ENCODE peak calls at places on chromosomes 2 and 18, in nine cellular contexts. C, O, I, W, V, D, E, L and Z are unnamed samples.

GRCh38 chr2:98654702-98655488 is 46.5 kb downstream of the UNC50 start:
- DNase-seq in C (no peak), O (no peak), I (no peak), W (no peak), V (peak; percentile 38), D (no peak), E (no peak), L (no peak), Z (no peak)

GRCh38 chr2:241033994-241034393 is 35.6 kb downstream of the SNED1 start:
- DNase-seq in C (no peak), O (no peak), I (no peak), W (no peak), V (no peak), D (no peak), E (no peak), L (no peak), Z (no peak)

GRCh38 chr2:26647981-26648380 is 6.8 kb upstream of the CIB4 start:
- DNase-seq in C (no peak), O (no peak), I (no peak), W (no peak), V (no peak), D (no peak), E (no peak), L (peak; percentile 21), Z (no peak)

GRCh38 chr2:173990970-173991819 is 26.0 kb upstream of the SP3 start:
- DNase-seq in C (peak; percentile 71), O (no peak), I (no peak), W (no peak), V (no peak), D (no peak), E (no peak), L (peak; percentile 90), Z (no peak)

GRCh38 chr2:85755122-85756027 is 1.6 kb downstream of the ATOH8 start:
- DNase-seq in C (peak; percentile 66), O (no peak), I (no peak), W (no peak), V (peak; percentile 13), D (no peak), E (no peak), L (no peak), Z (no peak)

GRCh38 chr18:36697905-36698304 is 130.9 kb downstream of the TPGS2 start:
- DNase-seq in C (peak; percentile 84), O (no peak), I (no peak), W (no peak), V (no peak), D (no peak), E (no peak), L (no peak), Z (no peak)

GRCh38 chr2:146246017-146246733 is 1598.7 kb upstream of the ACVR2A start:
- DNase-seq in C (no peak), O (no peak), I (no peak), W (no peak), V (no peak), D (no peak), E (no peak), L (no peak), Z (no peak)

GRCh38 chr2:205352593-205352992 is 329.7 kb upstream of the NRP2 start:
- DNase-seq in C (peak; percentile 52), O (no peak), I (no peak), W (no peak), V (no peak), D (no peak), E (no peak), L (no peak), Z (no peak)

GRCh38 chr2:24831216-24831615 is 38.0 kb downstream of the CENPO start:
- DNase-seq in C (no peak), O (no peak), I (no peak), W (no peak), V (no peak), D (no peak), E (no peak), L (peak; percentile 36), Z (no peak)

GRCh38 chr18:48810805-48811204 is 140.0 kb downstream of the SMAD7 start:
- DNase-seq in C (no peak), O (no peak), I (no peak), W (no peak), V (no peak), D (no peak), E (no peak), L (no peak), Z (no peak)

GRCh38 chr18:52054301-52054700 is 285.7 kb upstream of the DCC start:
- DNase-seq in C (no peak), O (no peak), I (no peak), W (no peak), V (no peak), D (no peak), E (no peak), L (no peak), Z (no peak)

GRCh38 chr2:98903767-98904485 is 32.1 kb downstream of the CRACDL start:
- DNase-seq in C (no peak), O (no peak), I (no peak), W (no peak), V (no peak), D (peak; percentile 33), E (no peak), L (no peak), Z (no peak)

GRCh38 chr2:460861-461260 is 173.0 kb upstream of the ALKAL2 start:
- DNase-seq in C (no peak), O (no peak), I (no peak), W (no peak), V (peak; percentile 40), D (no peak), E (peak; percentile 65), L (no peak), Z (no peak)

GRCh38 chr2:227890495-227891079 is 19.2 kb downstream of the DAW1 start:
- DNase-seq in C (peak; percentile 35), O (no peak), I (peak; percentile 23), W (peak; percentile 32), V (no peak), D (peak; percentile 82), E (no peak), L (no peak), Z (peak; percentile 60)

GRCh38 chr2:128438586-128438985 is 119.9 kb upstream of the HS6ST1 start:
- DNase-seq in C (no peak), O (no peak), I (no peak), W (no peak), V (no peak), D (no peak), E (no peak), L (peak; percentile 60), Z (no peak)

GRCh38 chr2:127463155-127463991 is 45.1 kb downstream of the PROC start:
- DNase-seq in C (no peak), O (no peak), I (no peak), W (no peak), V (no peak), D (peak; percentile 77), E (no peak), L (no peak), Z (no peak)

GRCh38 chr18:45370190-45371010 is 244.9 kb upstream of the SLC14A2 start:
- DNase-seq in C (peak; percentile 47), O (no peak), I (no peak), W (no peak), V (no peak), D (peak; percentile 5), E (no peak), L (no peak), Z (no peak)

GRCh38 chr18:59690216-59691045 is 6.8 kb downstream of the CCBE1 start:
- DNase-seq in C (no peak), O (no peak), I (peak; percentile 50), W (no peak), V (no peak), D (peak; percentile 62), E (no peak), L (no peak), Z (no peak)

GRCh38 chr18:22547807-22548561 is 130.3 kb upstream of the CTAGE1 start:
- DNase-seq in C (peak; percentile 45), O (no peak), I (no peak), W (peak; percentile 39), V (no peak), D (no peak), E (no peak), L (no peak), Z (peak; percentile 68)

GRCh38 chr18:62617793-62618591 is 95.2 kb downstream of the ZCCHC2 start:
- DNase-seq in C (no peak), O (no peak), I (no peak), W (no peak), V (no peak), D (no peak), E (no peak), L (no peak), Z (no peak)

GRCh38 chr2:99597616-99598015 is 107.8 kb upstream of the REV1 start:
- DNase-seq in C (peak; percentile 76), O (no peak), I (no peak), W (no peak), V (no peak), D (no peak), E (no peak), L (no peak), Z (no peak)

GRCh38 chr2:71000780-71001591 is 6.3 kb upstream of the TEX261 start:
- DNase-seq in C (peak; percentile 88), O (peak; percentile 81), I (peak; percentile 58), W (peak; percentile 86), V (peak; percentile 85), D (peak; percentile 76), E (peak; percentile 89), L (no peak), Z (peak; percentile 75)

GRCh38 chr2:52395912-52396311 is 1364.0 kb upstream of the NRXN1 start:
- DNase-seq in C (no peak), O (no peak), I (no peak), W (no peak), V (no peak), D (no peak), E (no peak), L (no peak), Z (no peak)

GRCh38 chr2:209771474-209772292 is at the start of gene UNC80:
- DNase-seq in C (peak; percentile 93), O (peak; percentile 21), I (peak; percentile 58), W (peak; percentile 80), V (peak; percentile 28), D (peak; percentile 88), E (peak; percentile 38), L (no peak), Z (peak; percentile 66)

GRCh38 chr2:120509991-120510735 is 164.2 kb downstream of the INHBB start:
- DNase-seq in C (no peak), O (no peak), I (no peak), W (no peak), V (no peak), D (no peak), E (no peak), L (no peak), Z (no peak)

GRCh38 chr18:41763361-41763760 is 191.7 kb upstream of the PIK3C3 start:
- DNase-seq in C (no peak), O (no peak), I (no peak), W (no peak), V (no peak), D (no peak), E (no peak), L (no peak), Z (no peak)

GRCh38 chr2:152606081-152606480 is 111.2 kb downstream of the PRPF40A start:
- DNase-seq in C (peak; percentile 28), O (no peak), I (no peak), W (no peak), V (no peak), D (no peak), E (no peak), L (no peak), Z (no peak)

GRCh38 chr2:230881840-230882239 is 17.1 kb downstream of the ITM2C start:
- DNase-seq in C (no peak), O (no peak), I (no peak), W (no peak), V (no peak), D (no peak), E (no peak), L (no peak), Z (no peak)

GRCh38 chr2:105827351-105828096 is 82.8 kb downstream of the NCK2 start:
- DNase-seq in C (no peak), O (no peak), I (no peak), W (no peak), V (no peak), D (no peak), E (no peak), L (no peak), Z (no peak)

GRCh38 chr2:68931799-68932198 is 20.9 kb downstream of the GKN2 start:
- DNase-seq in C (no peak), O (no peak), I (no peak), W (no peak), V (no peak), D (no peak), E (no peak), L (no peak), Z (no peak)

GRCh38 chr2:54103454-54104314 is 11.7 kb upstream of the ACYP2 start:
- DNase-seq in C (peak; percentile 71), O (no peak), I (peak; percentile 38), W (peak; percentile 20), V (peak; percentile 24), D (peak; percentile 78), E (peak; percentile 53), L (no peak), Z (peak; percentile 52)